ENCODE peak calls at places on chromosome 3, in six cellular contexts. J is globus pallidus; P is fibroblast of lung; U is stimulated activated CD4-positive, alpha-beta T cell treated with anti-CD3 and anti-CD28 coated beads, Interleukin-2, amount 100 ng/mL, for 48 hours; N is T-helper 9 cell; D is K562. M is an unnamed sample.

GRCh38 chr3:183954875-183955274 is 62.8 kb downstream of the ABCC5 start:
- DNase-seq in U (no peak), P (no peak), J (no peak), D (no peak), N (no peak), M (no peak)

GRCh38 chr3:127676921-127677351 is 4.2 kb downstream of the ABTB1 start:
- DNase-seq in J (no peak), U (no peak), D (no peak), N (no peak), P (no peak), M (no peak)

GRCh38 chr3:151856106-151856505 is 17.3 kb upstream of the SUCNR1 start:
- DNase-seq in N (no peak), P (no peak), U (no peak), J (no peak), D (no peak), M (no peak)

GRCh38 chr3:99559196-99559595 is 79.2 kb upstream of the COL8A1 start:
- DNase-seq in N (no peak), D (no peak), U (no peak), J (no peak), P (no peak), M (no peak)

GRCh38 chr3:50194128-50194902 is 2.9 kb downstream of the GNAT1 start:
- DNase-seq in J (peak), N (peak), U (peak), D (peak), P (peak), M (peak)

GRCh38 chr3:133474251-133474801 is 74.5 kb downstream of the BFSP2 start:
- DNase-seq in N (no peak), D (no peak), P (peak), U (no peak), J (peak), M (peak)

GRCh38 chr3:100183608-100184125 is 69.4 kb upstream of the FILIP1L start:
- DNase-seq in N (no peak), U (no peak), D (no peak), J (no peak), P (no peak), M (no peak)

GRCh38 chr3:137116619-137117018 is 158.8 kb downstream of the IL20RB start:
- DNase-seq in U (no peak), D (no peak), J (no peak), N (no peak), P (no peak), M (no peak)

GRCh38 chr3:10521772-10522441 is 16.5 kb upstream of the ATP2B2 start:
- DNase-seq in P (no peak), U (no peak), D (no peak), J (no peak), N (no peak), M (no peak)

GRCh38 chr3:81914254-81914653 is 152.8 kb upstream of the GBE1 start:
- DNase-seq in D (no peak), U (no peak), J (no peak), N (no peak), P (no peak), M (no peak)

GRCh38 chr3:136343873-136344281 is 93.7 kb downstream of the PCCB start:
- DNase-seq in J (peak), U (no peak), P (peak), N (no peak), D (peak), M (peak)

GRCh38 chr3:124401841-124402240 is 328.4 kb upstream of the UMPS start:
- DNase-seq in P (no peak), N (no peak), D (no peak), U (no peak), J (no peak), M (no peak)